ENCODE peak calls at places on chromosome 13, in six cellular contexts. V, E, C, A, K and R are unnamed samples. For H3K9me3, the result is how much of the 10 kb centered on the place peaks cover.

GRCh38 chr13:94249512-94249911 is 230.0 kb downstream of the DCT start:
- DNase-seq in C (peak), E (peak), A (no peak), K (no peak), V (no peak), R (peak)

GRCh38 chr13:79398915-79399314 is 7.1 kb downstream of the RBM26 start:
- DNase-seq in V (no peak), K (no peak), E (peak), C (no peak), A (no peak), R (peak)

GRCh38 chr13:35349673-35350278 is 126.7 kb downstream of the MAB21L1 start:
- DNase-seq in C (no peak), K (no peak), A (no peak), V (no peak), E (peak), R (peak)

GRCh38 chr13:50277906-50278305 is 262.7 kb downstream of the KCNRG start:
- DNase-seq in A (no peak), C (no peak), E (no peak), K (no peak), V (no peak), R (no peak)

GRCh38 chr13:66995366-66995663 is 234.8 kb downstream of the PCDH9 start:
- DNase-seq in E (no peak), C (no peak), K (no peak), A (no peak), V (no peak), R (no peak)

GRCh38 chr13:29861694-29862110 is 11.3 kb upstream of the UBL3 start:
- DNase-seq in C (no peak), A (no peak), E (peak), K (no peak), V (no peak), R (peak)

GRCh38 chr13:113176822-113177221 is 18.4 kb downstream of the PROZ start:
- DNase-seq in A (no peak), C (no peak), V (no peak), K (no peak), E (no peak), R (no peak)

GRCh38 chr13:32624441-32624840 is 38.2 kb downstream of the PDS5B start:
- DNase-seq in K (no peak), C (no peak), E (no peak), A (no peak), V (no peak), R (no peak)

GRCh38 chr13:101109005-101109404 is 307.3 kb downstream of the NALCN start:
- DNase-seq in A (no peak), K (no peak), E (no peak), V (no peak), C (no peak), R (no peak)

GRCh38 chr13:100600461-100600860 is 11.9 kb upstream of the GGACT start:
- DNase-seq in V (no peak), A (no peak), C (no peak), E (no peak), K (no peak), R (no peak)

GRCh38 chr13:34654203-34654602 is 287.9 kb upstream of the NBEA start:
- DNase-seq in A (no peak), V (no peak), C (no peak), E (peak), K (no peak), R (no peak)

GRCh38 chr13:42272115-42272756 is at the start of gene AKAP11:
- DNase-seq in A (peak), K (peak), C (peak), E (peak), V (no peak), R (peak)

GRCh38 chr13:77574076-77574475 is 38.6 kb downstream of the SCEL start:
- DNase-seq in E (no peak), V (no peak), K (no peak), C (no peak), A (no peak), R (no peak)

GRCh38 chr13:35266412-35266811 is 210.1 kb downstream of the MAB21L1 start:
- DNase-seq in K (no peak), E (no peak), A (no peak), V (no peak), C (no peak), R (no peak)

GRCh38 chr13:46134961-46135522 is 30.2 kb upstream of the CPB2 start:
- DNase-seq in A (no peak), C (peak), V (no peak), E (peak), K (peak), R (peak)

GRCh38 chr13:92952161-92952560 is 274.4 kb upstream of the GPC6 start:
- DNase-seq in A (no peak), V (no peak), K (no peak), C (no peak), E (no peak), R (no peak)

GRCh38 chr13:36758345-36758744 is 60.7 kb upstream of the RFXAP start:
- DNase-seq in V (no peak), C (no peak), E (no peak), K (no peak), A (no peak), R (no peak)

GRCh38 chr13:97962887-97963286 is 9.4 kb downstream of the IPO5 start:
- DNase-seq in A (no peak), C (no peak), K (no peak), V (no peak), E (no peak), R (no peak)

GRCh38 chr13:100674363-100674847 is at the start of gene TMTC4:
- DNase-seq in A (no peak), V (no peak), E (no peak), C (peak), K (no peak), R (no peak)

GRCh38 chr13:23463631-23464030 is 30.1 kb upstream of the SACS start:
- DNase-seq in C (no peak), K (no peak), E (no peak), A (no peak), V (no peak), R (no peak)

GRCh38 chr13:110099922-110100321 is 207.0 kb downstream of the COL4A1 start:
- DNase-seq in V (no peak), E (no peak), C (no peak), K (no peak), A (no peak), R (no peak)
- H3K9me3 ChIP-seq in V (under half), E (under half), C (under half), K (under half), A (under half), R (under half)

GRCh38 chr13:22463089-22463488 is 717.7 kb upstream of the SGCG start:
- DNase-seq in C (no peak), K (no peak), E (no peak), A (no peak), V (no peak), R (no peak)
- H3K9me3 ChIP-seq in C (under half), K (under half), E (under half), A (under half), V (under half), R (under half)

GRCh38 chr13:19117913-19118739 is 63.5 kb downstream of the TUBA3C start:
- DNase-seq in A (no peak), K (no peak), V (no peak), C (no peak), E (no peak), R (no peak)
- H3K9me3 ChIP-seq in A (under half), K (under half), V (under half), C (under half), E (under half), R (under half)

DNA sequence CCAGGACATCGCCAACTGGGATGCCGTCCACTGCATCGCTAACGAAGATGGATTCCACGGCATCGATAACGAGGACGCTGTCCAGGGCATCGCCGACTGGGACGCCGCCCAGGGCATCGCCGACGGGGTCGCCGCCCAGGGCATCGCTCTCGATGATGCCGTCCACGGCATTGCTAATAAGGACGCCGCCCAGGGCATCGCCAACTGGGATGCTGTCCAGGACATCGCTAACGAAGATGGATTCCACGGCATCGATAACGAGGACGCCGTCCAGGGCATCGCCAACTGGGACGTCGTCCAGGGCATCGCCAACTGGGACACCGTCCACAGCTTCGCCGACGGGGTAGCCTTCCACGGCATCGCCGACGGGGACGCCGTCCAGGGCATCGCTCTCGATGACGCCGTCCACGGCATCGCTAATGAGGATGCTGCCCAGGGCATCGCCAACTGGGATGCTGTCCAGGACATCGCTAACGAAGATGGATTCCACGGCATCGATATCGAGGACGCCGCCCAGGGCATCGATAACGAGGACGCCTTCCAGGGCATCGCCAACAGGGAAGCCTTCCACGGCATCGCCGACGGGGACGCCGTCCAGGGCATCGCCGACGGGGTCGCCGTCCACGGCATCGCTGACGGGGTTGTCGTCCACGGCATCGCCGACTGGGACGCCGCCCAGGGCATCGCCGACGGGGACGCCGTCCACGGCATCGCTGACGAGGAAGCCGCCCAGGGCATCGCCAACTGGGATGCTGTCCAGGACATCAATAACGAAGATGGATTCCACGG is 948.4 kb downstream of the TUBA3C start:
- DNase-seq in A (no peak), E (no peak), K (no peak), V (no peak), C (no peak), R (no peak)
- H3K9me3 ChIP-seq in A (under half), E (under half), K (under half), V (under half), C (under half), R (under half)

GRCh38 chr13:19123502-19123901 is 58.1 kb downstream of the TUBA3C start:
- DNase-seq in C (no peak), K (no peak), V (no peak), A (no peak), E (no peak), R (no peak)
- H3K9me3 ChIP-seq in C (under half), K (under half), V (under half), A (under half), E (under half), R (under half)

GRCh38 chr13:27126877-27127276 is 44.7 kb downstream of the USP12 start:
- DNase-seq in C (no peak), A (no peak), V (no peak), K (no peak), E (no peak), R (no peak)
- H3K9me3 ChIP-seq in C (under half), A (under half), V (under half), K (under half), E (under half), R (under half)

GRCh38 chr13:90105276-90105675 is 1242.2 kb upstream of the MIR17HG start:
- DNase-seq in K (no peak), V (no peak), A (no peak), C (no peak), E (peak), R (peak)
- H3K9me3 ChIP-seq in K (under half), V (under half), A (under half), C (under half), E (under half), R (under half)

GRCh38 chr13:19150226-19150625 is 31.4 kb downstream of the TUBA3C start:
- DNase-seq in C (no peak), K (no peak), A (no peak), E (no peak), V (no peak), R (no peak)
- H3K9me3 ChIP-seq in C (under half), K (under half), A (under half), E (half or more), V (under half), R (under half)